ENCODE peak calls at places on chromosomes 13 and 19, in nine cellular contexts. E is stimulated activated CD4-positive, alpha-beta T cell treated with anti-CD3 and anti-CD28 coated beads, Interleukin-1b, Interleukin-23, amount 100 ng/mL, for 4 hours; U is hypothalamus; B is A172; R is B cell; L is left colon; S is activated CD4-positive, CD25-positive, alpha-beta regulatory T cell; F is fibroblast of mammary gland; G is H9. H is an unnamed sample.

GRCh38 chr13:104466016-104466415 is 1399.8 kb upstream of the SLC10A2 start:
- DNase-seq in G (no peak), B (no peak), F (no peak), L (no peak), S (no peak), E (no peak), R (no peak), U (no peak), H (no peak)

GRCh38 chr19:6674868-6675305 is 4.9 kb upstream of the TNFSF14 start:
- DNase-seq in L (peak), R (peak), E (peak), U (no peak), G (peak), S (peak), B (peak), F (peak), H (peak)

GRCh38 chr13:35961002-35961401 is 170.2 kb downstream of the DCLK1 start:
- DNase-seq in B (no peak), F (no peak), S (no peak), G (no peak), R (no peak), U (no peak), L (no peak), E (no peak), H (no peak)

GRCh38 chr19:53158119-53158656 is 665 bp downstream of the ZNF347 start:
- DNase-seq in S (peak), L (peak), R (no peak), U (peak), E (peak), G (peak), F (peak), B (peak), H (peak)

GRCh38 chr13:73069206-73069815 is 10.5 kb downstream of the KLF5 start:
- DNase-seq in L (no peak), U (no peak), R (no peak), E (no peak), B (no peak), G (no peak), S (no peak), F (no peak), H (no peak)

GRCh38 chr19:49468746-49469447 is 5.1 kb upstream of the FLT3LG start:
- DNase-seq in E (no peak), B (peak), U (no peak), S (peak), R (peak), F (peak), G (peak), L (peak), H (no peak)

GRCh38 chr13:106104281-106104901 is 431.1 kb downstream of the EFNB2 start:
- DNase-seq in S (no peak), G (no peak), R (no peak), L (no peak), F (peak), E (no peak), U (no peak), B (peak), H (no peak)

GRCh38 chr19:1455336-1456120 is 5.6 kb downstream of the APC2 start:
- DNase-seq in E (no peak), U (no peak), B (peak), F (peak), L (peak), G (peak), R (no peak), S (no peak), H (peak)

GRCh38 chr19:49712397-49712859 is 21.5 kb downstream of the CPT1C start:
- DNase-seq in B (peak), U (no peak), R (no peak), F (peak), L (peak), E (no peak), S (no peak), G (peak), H (no peak)

GRCh38 chr19:7871530-7872305 is 2.5 kb downstream of the PRR36 start:
- DNase-seq in G (peak), R (peak), F (peak), L (peak), E (peak), S (peak), B (peak), U (peak), H (peak)

GRCh38 chr19:47633516-47633915 is 24.6 kb downstream of the BICRA start:
- DNase-seq in G (no peak), E (no peak), R (no peak), U (no peak), L (no peak), F (no peak), B (no peak), S (no peak), H (no peak)

GRCh38 chr13:21683034-21683733 is 12.3 kb downstream of the FGF9 start:
- DNase-seq in S (no peak), F (peak), R (no peak), U (no peak), G (no peak), L (no peak), E (no peak), B (peak), H (no peak)

GRCh38 chr19:44653977-44654784 is 10.5 kb downstream of the PVR start:
- DNase-seq in L (peak), B (peak), R (peak), G (peak), U (peak), E (peak), S (peak), F (peak), H (peak)

GRCh38 chr19:45499196-45500180 is 1.2 kb downstream of the PPM1N start:
- DNase-seq in R (peak), S (peak), G (peak), E (peak), U (no peak), F (no peak), L (peak), B (no peak), H (no peak)

GRCh38 chr13:20824762-20825161 is 51.0 kb upstream of the EEF1AKMT1 start:
- DNase-seq in S (no peak), U (no peak), E (no peak), F (peak), B (no peak), L (no peak), G (no peak), R (no peak), H (no peak)

GRCh38 chr13:24865158-24865557 is 101.2 kb downstream of the RNF17 start:
- DNase-seq in B (peak), G (no peak), L (no peak), U (no peak), S (no peak), E (no peak), R (no peak), F (peak), H (no peak)

GRCh38 chr13:60788156-60788829 is 391.3 kb downstream of the TDRD3 start:
- DNase-seq in U (no peak), R (no peak), E (no peak), S (no peak), B (no peak), L (no peak), F (peak), G (no peak), H (no peak)

GRCh38 chr19:49339364-49340068 is 4.3 kb downstream of the CD37 start:
- DNase-seq in R (no peak), B (no peak), F (peak), G (peak), S (no peak), L (peak), U (peak), E (no peak), H (no peak)

GRCh38 chr19:8044018-8044417 is 8.5 kb upstream of the CCL25 start:
- DNase-seq in S (no peak), E (no peak), G (no peak), B (no peak), R (no peak), U (no peak), F (peak), L (no peak), H (no peak)

GRCh38 chr13:86810385-86810784 is 860.8 kb upstream of the SLITRK5 start:
- DNase-seq in B (no peak), S (no peak), U (no peak), F (no peak), G (no peak), R (no peak), E (no peak), L (no peak), H (no peak)

GRCh38 chr19:35431147-35431807 is 16.8 kb upstream of the FFAR2 start:
- DNase-seq in U (no peak), G (no peak), F (no peak), L (no peak), B (no peak), S (no peak), E (no peak), R (no peak), H (peak)

GRCh38 chr19:16368385-16369305 is 44.0 kb downstream of the KLF2 start:
- DNase-seq in B (no peak), E (no peak), U (no peak), R (no peak), F (no peak), G (no peak), S (no peak), L (no peak), H (no peak)

GRCh38 chr13:50419466-50419865 is 404.2 kb downstream of the KCNRG start:
- DNase-seq in U (no peak), L (no peak), R (no peak), G (no peak), E (no peak), B (no peak), S (no peak), F (no peak), H (no peak)

GRCh38 chr19:43576479-43576878 is 878 bp downstream of the PINLYP start:
- DNase-seq in F (no peak), E (no peak), S (no peak), G (no peak), R (no peak), L (no peak), U (no peak), B (no peak), H (no peak)

GRCh38 chr19:29516821-29517395 is 8.9 kb upstream of the VSTM2B start:
- DNase-seq in U (no peak), R (no peak), L (no peak), S (no peak), F (no peak), E (no peak), B (no peak), G (no peak), H (no peak)